ENCODE peak calls at places on chromosomes 12 and 14, in ten cellular contexts. One of them, this sample, is unnamed.

GRCh38 chr12:78732481-78732880 is 132.1 kb upstream of the SYT1 start:
- DNase-seq in sciatic nerve: no peak
- DNase-seq in fibroblast of the aortic adventitia: no peak
- DNase-seq in fibroblast of pulmonary artery: no peak
- DNase-seq in cardiac fibroblast: no peak
- DNase-seq in H54: no peak
- DNase-seq in amygdala: no peak
- DNase-seq in glomerular endothelial cell: no peak
- DNase-seq in lung: no peak
- DNase-seq in CD8-positive, alpha-beta T cell: no peak
- DNase-seq in this sample: no peak

GRCh38 chr12:121797937-121798801 is 4.7 kb upstream of the RHOF start:
- DNase-seq in sciatic nerve: peak
- DNase-seq in fibroblast of the aortic adventitia: peak
- DNase-seq in fibroblast of pulmonary artery: no peak
- DNase-seq in cardiac fibroblast: peak
- DNase-seq in H54: no peak
- DNase-seq in amygdala: peak
- DNase-seq in glomerular endothelial cell: no peak
- DNase-seq in lung: peak
- DNase-seq in CD8-positive, alpha-beta T cell: no peak
- DNase-seq in this sample: no peak

GRCh38 chr14:88380405-88380804 is 5.1 kb upstream of the SPATA7 start:
- DNase-seq in sciatic nerve: no peak
- DNase-seq in fibroblast of the aortic adventitia: peak
- DNase-seq in fibroblast of pulmonary artery: peak
- DNase-seq in cardiac fibroblast: peak
- DNase-seq in H54: no peak
- DNase-seq in amygdala: no peak
- DNase-seq in glomerular endothelial cell: no peak
- DNase-seq in lung: no peak
- DNase-seq in CD8-positive, alpha-beta T cell: no peak
- DNase-seq in this sample: no peak

GRCh38 chr14:95184413-95184790 is 27.1 kb upstream of the DICER1 start:
- DNase-seq in sciatic nerve: no peak
- DNase-seq in fibroblast of the aortic adventitia: peak
- DNase-seq in fibroblast of pulmonary artery: peak
- DNase-seq in cardiac fibroblast: peak
- DNase-seq in H54: no peak
- DNase-seq in amygdala: no peak
- DNase-seq in glomerular endothelial cell: no peak
- DNase-seq in lung: no peak
- DNase-seq in CD8-positive, alpha-beta T cell: no peak
- DNase-seq in this sample: no peak

GRCh38 chr12:11853126-11853525 is 203.7 kb downstream of the ETV6 start:
- DNase-seq in sciatic nerve: no peak
- DNase-seq in fibroblast of the aortic adventitia: no peak
- DNase-seq in fibroblast of pulmonary artery: no peak
- DNase-seq in cardiac fibroblast: no peak
- DNase-seq in H54: no peak
- DNase-seq in amygdala: no peak
- DNase-seq in glomerular endothelial cell: no peak
- DNase-seq in lung: no peak
- DNase-seq in CD8-positive, alpha-beta T cell: no peak
- DNase-seq in this sample: no peak

GRCh38 chr12:86724716-86725115 is 468.5 kb upstream of the MGAT4C start:
- DNase-seq in sciatic nerve: no peak
- DNase-seq in fibroblast of the aortic adventitia: peak
- DNase-seq in fibroblast of pulmonary artery: peak
- DNase-seq in cardiac fibroblast: peak
- DNase-seq in H54: no peak
- DNase-seq in amygdala: no peak
- DNase-seq in glomerular endothelial cell: no peak
- DNase-seq in lung: no peak
- DNase-seq in CD8-positive, alpha-beta T cell: no peak
- DNase-seq in this sample: no peak

GRCh38 chr12:107759410-107759809 is 1.5 kb downstream of the PRDM4 start:
- DNase-seq in sciatic nerve: no peak
- DNase-seq in fibroblast of the aortic adventitia: peak
- DNase-seq in fibroblast of pulmonary artery: peak
- DNase-seq in cardiac fibroblast: peak
- DNase-seq in H54: peak
- DNase-seq in amygdala: no peak
- DNase-seq in glomerular endothelial cell: peak
- DNase-seq in lung: no peak
- DNase-seq in CD8-positive, alpha-beta T cell: peak
- DNase-seq in this sample: no peak

GRCh38 chr14:52190532-52190931 is 77.0 kb upstream of the PTGDR start:
- DNase-seq in sciatic nerve: no peak
- DNase-seq in fibroblast of the aortic adventitia: no peak
- DNase-seq in fibroblast of pulmonary artery: no peak
- DNase-seq in cardiac fibroblast: no peak
- DNase-seq in H54: no peak
- DNase-seq in amygdala: no peak
- DNase-seq in glomerular endothelial cell: no peak
- DNase-seq in lung: no peak
- DNase-seq in CD8-positive, alpha-beta T cell: no peak
- DNase-seq in this sample: no peak

GRCh38 chr12:110583137-110584059 is at the start of gene PPTC7:
- DNase-seq in sciatic nerve: peak
- DNase-seq in fibroblast of the aortic adventitia: peak
- DNase-seq in fibroblast of pulmonary artery: peak
- DNase-seq in cardiac fibroblast: peak
- DNase-seq in H54: peak
- DNase-seq in amygdala: peak
- DNase-seq in glomerular endothelial cell: peak
- DNase-seq in lung: peak
- DNase-seq in CD8-positive, alpha-beta T cell: peak
- DNase-seq in this sample: peak

GRCh38 chr12:5033883-5034282 is 9.8 kb upstream of the KCNA5 start:
- DNase-seq in sciatic nerve: no peak
- DNase-seq in fibroblast of the aortic adventitia: no peak
- DNase-seq in fibroblast of pulmonary artery: no peak
- DNase-seq in cardiac fibroblast: peak
- DNase-seq in H54: no peak
- DNase-seq in amygdala: no peak
- DNase-seq in glomerular endothelial cell: no peak
- DNase-seq in lung: no peak
- DNase-seq in CD8-positive, alpha-beta T cell: no peak
- DNase-seq in this sample: no peak

GRCh38 chr14:52801014-52801708 is 9.8 kb upstream of the GNPNAT1 start:
- DNase-seq in sciatic nerve: no peak
- DNase-seq in fibroblast of the aortic adventitia: peak
- DNase-seq in fibroblast of pulmonary artery: peak
- DNase-seq in cardiac fibroblast: peak
- DNase-seq in H54: no peak
- DNase-seq in amygdala: no peak
- DNase-seq in glomerular endothelial cell: peak
- DNase-seq in lung: no peak
- DNase-seq in CD8-positive, alpha-beta T cell: no peak
- DNase-seq in this sample: no peak

GRCh38 chr12:2826721-2827515 is 7.9 kb downstream of the NRIP2 start:
- DNase-seq in sciatic nerve: no peak
- DNase-seq in fibroblast of the aortic adventitia: no peak
- DNase-seq in fibroblast of pulmonary artery: no peak
- DNase-seq in cardiac fibroblast: no peak
- DNase-seq in H54: no peak
- DNase-seq in amygdala: no peak
- DNase-seq in glomerular endothelial cell: no peak
- DNase-seq in lung: no peak
- DNase-seq in CD8-positive, alpha-beta T cell: no peak
- DNase-seq in this sample: no peak

GRCh38 chr12:64578556-64578955 is 31.7 kb upstream of the RASSF3 start:
- DNase-seq in sciatic nerve: no peak
- DNase-seq in fibroblast of the aortic adventitia: no peak
- DNase-seq in fibroblast of pulmonary artery: no peak
- DNase-seq in cardiac fibroblast: no peak
- DNase-seq in H54: no peak
- DNase-seq in amygdala: no peak
- DNase-seq in glomerular endothelial cell: no peak
- DNase-seq in lung: no peak
- DNase-seq in CD8-positive, alpha-beta T cell: no peak
- DNase-seq in this sample: no peak

GRCh38 chr14:70934502-70935134 is 27.4 kb downstream of the PCNX1 start:
- DNase-seq in sciatic nerve: no peak
- DNase-seq in fibroblast of the aortic adventitia: peak
- DNase-seq in fibroblast of pulmonary artery: peak
- DNase-seq in cardiac fibroblast: peak
- DNase-seq in H54: no peak
- DNase-seq in amygdala: no peak
- DNase-seq in glomerular endothelial cell: no peak
- DNase-seq in lung: no peak
- DNase-seq in CD8-positive, alpha-beta T cell: no peak
- DNase-seq in this sample: no peak

GRCh38 chr12:40775681-40776080 is 83.4 kb downstream of the CNTN1 start:
- DNase-seq in sciatic nerve: no peak
- DNase-seq in fibroblast of the aortic adventitia: no peak
- DNase-seq in fibroblast of pulmonary artery: no peak
- DNase-seq in cardiac fibroblast: no peak
- DNase-seq in H54: no peak
- DNase-seq in amygdala: no peak
- DNase-seq in glomerular endothelial cell: no peak
- DNase-seq in lung: no peak
- DNase-seq in CD8-positive, alpha-beta T cell: no peak
- DNase-seq in this sample: no peak

GRCh38 chr12:3213171-3213570 is 136.0 kb downstream of the TSPAN9 start:
- DNase-seq in sciatic nerve: no peak
- DNase-seq in fibroblast of the aortic adventitia: no peak
- DNase-seq in fibroblast of pulmonary artery: no peak
- DNase-seq in cardiac fibroblast: no peak
- DNase-seq in H54: no peak
- DNase-seq in amygdala: no peak
- DNase-seq in glomerular endothelial cell: no peak
- DNase-seq in lung: no peak
- DNase-seq in CD8-positive, alpha-beta T cell: no peak
- DNase-seq in this sample: no peak

GRCh38 chr12:50061946-50062725 is 4.7 kb downstream of the ASIC1 start:
- DNase-seq in sciatic nerve: no peak
- DNase-seq in fibroblast of the aortic adventitia: no peak
- DNase-seq in fibroblast of pulmonary artery: no peak
- DNase-seq in cardiac fibroblast: no peak
- DNase-seq in H54: no peak
- DNase-seq in amygdala: no peak
- DNase-seq in glomerular endothelial cell: no peak
- DNase-seq in lung: no peak
- DNase-seq in CD8-positive, alpha-beta T cell: no peak
- DNase-seq in this sample: no peak

GRCh38 chr14:22510527-22511110 is 78.4 kb downstream of the DAD1 start:
- DNase-seq in sciatic nerve: no peak
- DNase-seq in fibroblast of the aortic adventitia: peak
- DNase-seq in fibroblast of pulmonary artery: peak
- DNase-seq in cardiac fibroblast: peak
- DNase-seq in H54: no peak
- DNase-seq in amygdala: no peak
- DNase-seq in glomerular endothelial cell: no peak
- DNase-seq in lung: no peak
- DNase-seq in CD8-positive, alpha-beta T cell: no peak
- DNase-seq in this sample: no peak

GRCh38 chr12:47841910-47842309 is 22.2 kb upstream of the HDAC7 start:
- DNase-seq in sciatic nerve: no peak
- DNase-seq in fibroblast of the aortic adventitia: peak
- DNase-seq in fibroblast of pulmonary artery: peak
- DNase-seq in cardiac fibroblast: peak
- DNase-seq in H54: no peak
- DNase-seq in amygdala: no peak
- DNase-seq in glomerular endothelial cell: no peak
- DNase-seq in lung: no peak
- DNase-seq in CD8-positive, alpha-beta T cell: no peak
- DNase-seq in this sample: no peak

GRCh38 chr14:96894966-96895365 is 97.8 kb downstream of the VRK1 start:
- DNase-seq in sciatic nerve: no peak
- DNase-seq in fibroblast of the aortic adventitia: no peak
- DNase-seq in fibroblast of pulmonary artery: peak
- DNase-seq in cardiac fibroblast: no peak
- DNase-seq in H54: no peak
- DNase-seq in amygdala: no peak
- DNase-seq in glomerular endothelial cell: no peak
- DNase-seq in lung: no peak
- DNase-seq in CD8-positive, alpha-beta T cell: no peak
- DNase-seq in this sample: no peak

GRCh38 chr12:268483-268840 is 5.8 kb upstream of the SLC6A13 start:
- DNase-seq in sciatic nerve: no peak
- DNase-seq in fibroblast of the aortic adventitia: no peak
- DNase-seq in fibroblast of pulmonary artery: no peak
- DNase-seq in cardiac fibroblast: no peak
- DNase-seq in H54: no peak
- DNase-seq in amygdala: no peak
- DNase-seq in glomerular endothelial cell: no peak
- DNase-seq in lung: no peak
- DNase-seq in CD8-positive, alpha-beta T cell: no peak
- DNase-seq in this sample: no peak

GRCh38 chr14:60532442-60532841 is 23.5 kb downstream of the SIX6 start:
- DNase-seq in sciatic nerve: no peak
- DNase-seq in fibroblast of the aortic adventitia: no peak
- DNase-seq in fibroblast of pulmonary artery: no peak
- DNase-seq in cardiac fibroblast: no peak
- DNase-seq in H54: no peak
- DNase-seq in amygdala: no peak
- DNase-seq in glomerular endothelial cell: no peak
- DNase-seq in lung: no peak
- DNase-seq in CD8-positive, alpha-beta T cell: no peak
- DNase-seq in this sample: no peak

GRCh38 chr12:28425531-28425930 is 235.3 kb downstream of the CCDC91 start:
- DNase-seq in sciatic nerve: no peak
- DNase-seq in fibroblast of the aortic adventitia: no peak
- DNase-seq in fibroblast of pulmonary artery: no peak
- DNase-seq in cardiac fibroblast: no peak
- DNase-seq in H54: no peak
- DNase-seq in amygdala: no peak
- DNase-seq in glomerular endothelial cell: no peak
- DNase-seq in lung: no peak
- DNase-seq in CD8-positive, alpha-beta T cell: no peak
- DNase-seq in this sample: no peak

GRCh38 chr12:66688836-66689439 is 10.1 kb upstream of the GRIP1 start:
- DNase-seq in sciatic nerve: no peak
- DNase-seq in fibroblast of the aortic adventitia: peak
- DNase-seq in fibroblast of pulmonary artery: peak
- DNase-seq in cardiac fibroblast: peak
- DNase-seq in H54: no peak
- DNase-seq in amygdala: peak
- DNase-seq in glomerular endothelial cell: no peak
- DNase-seq in lung: no peak
- DNase-seq in CD8-positive, alpha-beta T cell: peak
- DNase-seq in this sample: no peak

GRCh38 chr12:4553943-4554342 is 8.1 kb upstream of the DYRK4 start:
- DNase-seq in sciatic nerve: no peak
- DNase-seq in fibroblast of the aortic adventitia: no peak
- DNase-seq in fibroblast of pulmonary artery: no peak
- DNase-seq in cardiac fibroblast: no peak
- DNase-seq in H54: no peak
- DNase-seq in amygdala: no peak
- DNase-seq in glomerular endothelial cell: no peak
- DNase-seq in lung: no peak
- DNase-seq in CD8-positive, alpha-beta T cell: no peak
- DNase-seq in this sample: no peak

GRCh38 chr12:124518051-124518932 is 49.1 kb downstream of the NCOR2 start:
- DNase-seq in sciatic nerve: peak
- DNase-seq in fibroblast of the aortic adventitia: peak
- DNase-seq in fibroblast of pulmonary artery: peak
- DNase-seq in cardiac fibroblast: peak
- DNase-seq in H54: peak
- DNase-seq in amygdala: peak
- DNase-seq in glomerular endothelial cell: peak
- DNase-seq in lung: peak
- DNase-seq in CD8-positive, alpha-beta T cell: no peak
- DNase-seq in this sample: no peak